ENCODE peak calls at places on chromosomes 2 and 18, in eight cellular contexts. K is suprapubic skin, X is heart left ventricle, E is A549, H is IMR-90, F is GM12891, M is lower leg skin, S is ovary. Q is an unnamed sample.

GRCh38 chr2:23445450-23445868 is 60.5 kb downstream of the KLHL29 start:
- DNase-seq in S (no peak), M (peak), X (no peak), E (no peak), K (no peak), H (peak), F (no peak), Q (no peak)

GRCh38 chr2:120398051-120398960 is 52.4 kb downstream of the INHBB start:
- DNase-seq in X (no peak), F (no peak), E (peak), K (peak), S (no peak), H (peak), M (peak), Q (no peak)

GRCh38 chr2:54459037-54459441 is 2.9 kb downstream of the SPTBN1 start:
- DNase-seq in X (no peak), H (peak), K (no peak), E (no peak), S (no peak), M (no peak), F (no peak), Q (peak)

GRCh38 chr2:26894136-26894535 is 46.2 kb downstream of the DPYSL5 start:
- DNase-seq in H (no peak), M (peak), K (no peak), X (no peak), E (no peak), S (no peak), F (no peak), Q (no peak)

GRCh38 chr2:199131876-199132275 is 325.9 kb downstream of the SATB2 start:
- DNase-seq in H (no peak), X (no peak), K (no peak), S (no peak), E (no peak), M (no peak), F (no peak), Q (no peak)

GRCh38 chr18:33821503-33821902 is 243.5 kb downstream of the ASXL3 start:
- DNase-seq in E (no peak), M (no peak), K (no peak), F (no peak), X (no peak), H (peak), S (no peak), Q (no peak)

GRCh38 chr2:219636144-219636915 is 8.9 kb downstream of the SLC4A3 start:
- DNase-seq in S (no peak), K (peak), F (no peak), M (peak), E (no peak), X (no peak), H (no peak), Q (no peak)

GRCh38 chr2:8394569-8395359 is 287.1 kb upstream of the ID2 start:
- DNase-seq in E (no peak), S (no peak), K (no peak), F (no peak), X (no peak), H (no peak), M (peak), Q (no peak)

GRCh38 chr18:31942301-31942998 is 478 bp downstream of the TRAPPC8 start:
- DNase-seq in X (peak), S (no peak), M (peak), E (peak), H (peak), F (peak), K (peak), Q (peak)

GRCh38 chr2:96159084-96159830 is 14.0 kb upstream of the DUSP2 start:
- DNase-seq in H (no peak), S (no peak), X (peak), K (no peak), F (no peak), M (no peak), E (no peak), Q (no peak)

GRCh38 chr2:240871071-240871958 is 2.7 kb downstream of the AGXT start:
- DNase-seq in E (no peak), X (no peak), F (no peak), M (no peak), K (no peak), H (no peak), S (no peak), Q (no peak)

GRCh38 chr2:187679454-187679853 is 125.2 kb upstream of the TFPI start:
- DNase-seq in X (no peak), F (no peak), M (no peak), E (no peak), S (no peak), H (peak), K (no peak), Q (no peak)

GRCh38 chr2:84894758-84895520 is 10.5 kb upstream of the TMSB10 start:
- DNase-seq in K (no peak), F (no peak), M (no peak), X (no peak), H (peak), E (no peak), S (no peak), Q (no peak)

GRCh38 chr2:137211761-137212160 is 446.4 kb downstream of the THSD7B start:
- DNase-seq in H (no peak), F (no peak), K (no peak), M (no peak), S (no peak), X (no peak), E (no peak), Q (no peak)

GRCh38 chr18:55054591-55054990 is 95.3 kb upstream of the CCDC68 start:
- DNase-seq in S (no peak), X (no peak), M (peak), F (no peak), H (no peak), E (no peak), K (no peak), Q (no peak)

GRCh38 chr2:22692751-22693150 is 692.2 kb upstream of the KLHL29 start:
- DNase-seq in S (no peak), K (no peak), F (no peak), E (no peak), M (no peak), H (no peak), X (no peak), Q (no peak)

GRCh38 chr2:238513346-238513745 is 86.6 kb downstream of the ASB1 start:
- DNase-seq in S (no peak), M (no peak), F (peak), H (peak), E (peak), K (no peak), X (no peak), Q (peak)

GRCh38 chr2:239302083-239302807 is 98.6 kb downstream of the HDAC4 start:
- DNase-seq in K (peak), E (no peak), S (peak), M (peak), H (no peak), F (no peak), X (no peak), Q (no peak)

GRCh38 chr2:67445652-67446268 is 48.6 kb downstream of the ETAA1 start:
- DNase-seq in X (no peak), H (peak), S (no peak), M (no peak), E (no peak), K (no peak), F (no peak), Q (no peak)

GRCh38 chr2:201148434-201148833 is 32.5 kb downstream of the CFLAR start:
- DNase-seq in H (no peak), F (no peak), K (no peak), X (no peak), S (no peak), E (no peak), M (no peak), Q (no peak)

GRCh38 chr2:102803897-102804217 is 42.0 kb downstream of the TMEM182 start:
- DNase-seq in F (no peak), H (no peak), S (no peak), K (no peak), X (no peak), E (no peak), M (no peak), Q (no peak)

GRCh38 chr18:79352432-79352831 is 43.3 kb upstream of the NFATC1 start:
- DNase-seq in S (no peak), H (no peak), E (no peak), X (no peak), M (no peak), F (no peak), K (no peak), Q (no peak)

GRCh38 chr2:38462121-38462634 is 85.1 kb upstream of the ATL2 start:
- DNase-seq in S (peak), K (no peak), H (peak), E (peak), F (no peak), X (no peak), M (no peak), Q (peak)

GRCh38 chr2:75592028-75592427 is 31.3 kb upstream of the EVA1A start:
- DNase-seq in F (no peak), E (no peak), H (peak), S (no peak), M (no peak), X (no peak), K (no peak), Q (no peak)

GRCh38 chr18:72652990-72653593 is 109.0 kb upstream of the CBLN2 start:
- DNase-seq in M (no peak), K (no peak), S (peak), X (no peak), H (no peak), E (peak), F (peak), Q (no peak)

GRCh38 chr2:132270981-132271546 is 109.3 kb upstream of the ANKRD30BL start:
- DNase-seq in S (no peak), X (no peak), K (no peak), E (no peak), F (no peak), H (no peak), M (no peak), Q (no peak)

GRCh38 chr2:29485631-29486030 is 370.4 kb downstream of the CLIP4 start:
- DNase-seq in E (no peak), F (no peak), M (no peak), S (no peak), X (no peak), H (no peak), K (no peak), Q (no peak)

GRCh38 chr2:73611867-73612266 is 30.4 kb downstream of the NAT8 start:
- DNase-seq in E (no peak), F (no peak), S (no peak), X (no peak), M (no peak), K (no peak), H (peak), Q (peak)

GRCh38 chr18:295756-296155 is 27.9 kb upstream of the THOC1 start:
- DNase-seq in F (no peak), H (no peak), S (no peak), X (no peak), E (no peak), M (no peak), K (no peak), Q (no peak)

GRCh38 chr2:226490172-226490571 is 309.4 kb downstream of the IRS1 start:
- DNase-seq in M (no peak), S (no peak), X (no peak), F (no peak), H (peak), K (no peak), E (no peak), Q (no peak)

GRCh38 chr2:176068037-176068832 is 15.5 kb downstream of the EVX2 start:
- DNase-seq in M (no peak), S (no peak), H (no peak), K (no peak), E (no peak), F (no peak), X (no peak), Q (no peak)

GRCh38 chr18:73597832-73598615 is 549.6 kb downstream of the FBXO15 start:
- DNase-seq in H (no peak), E (no peak), S (no peak), F (no peak), X (no peak), M (no peak), K (no peak), Q (no peak)

GRCh38 chr18:2535419-2535910 is 35.8 kb downstream of the METTL4 start:
- DNase-seq in H (no peak), X (no peak), S (no peak), M (no peak), E (no peak), K (no peak), F (no peak), Q (no peak)

GRCh38 chr2:122261923-122262322 is 506.5 kb downstream of the TSN start:
- DNase-seq in K (no peak), M (no peak), F (no peak), E (no peak), H (no peak), X (no peak), S (no peak), Q (no peak)

GRCh38 chr2:203361922-203362321 is 33.7 kb downstream of the ABI2 start:
- DNase-seq in E (no peak), H (peak), K (no peak), F (no peak), S (no peak), X (no peak), M (no peak), Q (no peak)

GRCh38 chr2:102282646-102283045 is 28.7 kb upstream of the IL1RL1 start:
- DNase-seq in X (no peak), S (no peak), M (no peak), H (no peak), K (no peak), E (no peak), F (no peak), Q (no peak)

DNA sequence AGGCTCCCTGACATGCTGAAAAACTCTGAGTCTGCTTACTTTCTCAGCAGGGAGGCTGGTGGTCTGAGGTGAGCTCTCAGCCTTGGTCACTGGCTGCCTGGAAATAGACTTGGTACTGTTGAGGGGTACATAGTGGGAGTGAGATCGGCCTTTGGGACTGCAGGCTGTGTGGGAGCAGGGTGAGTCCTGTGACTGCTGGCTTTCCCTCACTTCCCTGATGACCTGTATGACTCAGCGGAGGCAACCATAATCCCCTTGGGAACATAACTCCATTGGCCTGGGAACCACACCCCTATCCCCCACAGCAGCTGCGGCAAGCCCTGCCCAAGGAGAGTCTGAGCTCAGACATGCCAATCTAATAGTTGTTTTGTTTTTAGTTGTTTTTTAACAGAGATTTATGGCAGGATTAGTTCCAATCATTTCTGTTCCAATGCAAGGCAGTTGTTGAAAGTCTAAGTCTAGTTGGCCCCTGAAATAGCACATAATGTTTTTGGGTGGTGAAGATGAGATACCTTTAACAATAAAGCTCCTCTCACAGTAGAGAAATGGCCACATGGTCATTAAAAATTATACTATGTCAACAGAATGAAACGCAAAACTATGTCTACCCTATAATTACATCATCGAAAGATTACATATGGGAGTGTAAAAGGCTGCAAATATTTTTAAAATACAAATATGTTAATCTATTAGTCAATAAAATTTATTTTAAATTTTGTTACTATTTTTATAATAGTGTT is 414.1 kb upstream of the CHAC2 start:
- DNase-seq in E (no peak), X (no peak), H (peak), M (no peak), K (peak), F (no peak), S (no peak), Q (no peak)
- TF ChIP-seq POLR2A in E (no peak), X (no peak), H (no peak), M (no peak), K (no peak), F (no peak), S (no peak), Q (no peak)

GRCh38 chr18:12308386-12309100 is 502 bp downstream of the TUBB6 start:
- DNase-seq in M (peak), X (peak), F (peak), S (peak), E (peak), H (peak), K (peak), Q (peak)
- TF ChIP-seq POLR2A in M (no peak), X (no peak), F (no peak), S (peak), E (no peak), H (no peak), K (peak), Q (peak)

GRCh38 chr2:212912445-212913103 is 238.8 kb downstream of the IKZF2 start:
- DNase-seq in K (no peak), H (peak), M (no peak), F (no peak), E (peak), X (no peak), S (no peak), Q (peak)
- TF ChIP-seq POLR2A in K (no peak), H (no peak), M (no peak), F (no peak), E (no peak), X (no peak), S (no peak), Q (no peak)

GRCh38 chr18:6413554-6414117 is 1.1 kb downstream of the L3MBTL4 start:
- DNase-seq in K (no peak), E (no peak), X (peak), M (no peak), F (no peak), S (no peak), H (no peak), Q (no peak)

GRCh38 chr18:6412933-6413472 is 1.7 kb downstream of the L3MBTL4 start:
- DNase-seq in H (no peak), F (no peak), K (no peak), M (no peak), E (no peak), X (no peak), S (no peak), Q (no peak)

GRCh38 chr18:6414723-6415362 is at the start of gene L3MBTL4:
- DNase-seq in H (no peak), E (no peak), K (no peak), F (peak), M (peak), X (peak), S (peak), Q (peak)

GRCh38 chr18:6411367-6411766 is 3.3 kb downstream of the L3MBTL4 start:
- DNase-seq in S (no peak), H (no peak), X (no peak), E (no peak), M (no peak), F (no peak), K (no peak), Q (no peak)

GRCh38 chr18:6414118-6414722 is 491 bp downstream of the L3MBTL4 start:
- DNase-seq in S (peak), X (peak), E (no peak), K (peak), H (no peak), F (peak), M (peak), Q (no peak)
- TF ChIP-seq POLR2A in S (no peak), X (no peak), E (no peak), K (no peak), H (no peak), F (no peak), M (no peak), Q (no peak)

DNA sequence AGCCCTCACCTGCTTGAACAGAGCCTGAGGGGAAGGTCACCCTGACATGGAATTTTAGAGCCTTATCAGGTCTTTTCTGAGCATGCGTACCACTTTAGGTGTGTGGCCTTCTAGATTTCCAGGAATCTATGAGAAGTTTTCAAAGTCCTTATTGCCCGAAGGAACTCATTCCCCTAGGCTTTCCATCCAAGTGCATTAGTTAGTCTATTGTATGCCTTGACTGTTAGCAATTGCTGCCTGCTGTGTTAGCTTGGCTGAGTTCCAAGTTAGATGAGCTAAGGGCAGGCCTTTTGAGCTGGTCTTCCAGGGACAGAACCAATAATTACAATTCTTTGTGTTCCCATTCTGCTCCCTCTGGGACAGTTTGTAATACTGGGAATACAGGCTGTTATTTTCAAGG is 30.8 kb upstream of the PUM2 start:
- DNase-seq in X (no peak), E (no peak), S (no peak), F (no peak), H (peak), M (no peak), K (no peak), Q (no peak)
- TF ChIP-seq POLR2A in X (no peak), E (no peak), S (no peak), F (no peak), H (no peak), M (no peak), K (no peak), Q (no peak)